ENCODE peak calls at places on chromosomes 13 and 19, in eight cellular contexts. G is stimulated activated CD8-positive, alpha-beta memory T cell treated with anti-CD3 and anti-CD28 coated beads, Interleukin-4, amount 100 ng/mL, for 24 hours; V is T1000; N is AG08395; M is heart left ventricle; Z is anterior cingulate cortex; R is fibroblast of the aortic adventitia; A is lower leg skin. F is an unnamed sample.
A peak's percentile ranks its signal among the peaks of the same experiment; 100 is the strongest.

GRCh38 chr13:70842062-70842644 is 733.9 kb upstream of the KLHL1 start:
- DNase-seq in G (no peak), V (no peak), N (no peak), M (no peak), Z (no peak), R (no peak), A (no peak), F (no peak)

GRCh38 chr13:40483601-40484000 is 182.8 kb downstream of the FOXO1 start:
- DNase-seq in G (no peak), V (no peak), N (no peak), M (peak; percentile 69), Z (peak; percentile 35), R (no peak), A (no peak), F (no peak)

GRCh38 chr13:37918116-37919100 is 48.8 kb upstream of the TRPC4 start:
- DNase-seq in G (no peak), V (no peak), N (no peak), M (no peak), Z (no peak), R (peak; percentile 6), A (no peak), F (no peak)

GRCh38 chr19:55418185-55418584 is 10.6 kb upstream of the UBE2S start:
- DNase-seq in G (no peak), V (peak; percentile 63), N (peak; percentile 90), M (no peak), Z (peak; percentile 35), R (peak; percentile 90), A (peak; percentile 30), F (peak; percentile 52)

GRCh38 chr13:93881418-93881817 is 598.1 kb downstream of the DCT start:
- DNase-seq in G (no peak), V (no peak), N (no peak), M (no peak), Z (no peak), R (no peak), A (no peak), F (no peak)

GRCh38 chr13:21005193-21005592 is 56.2 kb downstream of the LATS2 start:
- DNase-seq in G (no peak), V (no peak), N (no peak), M (no peak), Z (no peak), R (no peak), A (no peak), F (no peak)

GRCh38 chr13:29472317-29472961 is 123.0 kb downstream of the SLC7A1 start:
- DNase-seq in G (peak; percentile 42), V (no peak), N (peak; percentile 69), M (peak; percentile 39), Z (no peak), R (peak; percentile 70), A (no peak), F (no peak)

GRCh38 chr13:19862511-19863313 is 737 bp downstream of the ZMYM5 start:
- DNase-seq in G (no peak), V (no peak), N (peak; percentile 12), M (peak; percentile 28), Z (peak; percentile 58), R (peak; percentile 30), A (peak; percentile 27), F (no peak)

GRCh38 chr13:113161433-113161832 is 3.0 kb downstream of the PROZ start:
- DNase-seq in G (no peak), V (no peak), N (no peak), M (no peak), Z (no peak), R (no peak), A (no peak), F (peak; percentile 46)

GRCh38 chr13:20188649-20189553 is 3.8 kb downstream of the GJB2 start:
- DNase-seq in G (no peak), V (no peak), N (no peak), M (no peak), Z (no peak), R (no peak), A (no peak), F (peak; percentile 69)

GRCh38 chr13:28613562-28613961 is 45.4 kb upstream of the POMP start:
- DNase-seq in G (no peak), V (no peak), N (no peak), M (no peak), Z (no peak), R (no peak), A (no peak), F (no peak)

GRCh38 chr13:111492958-111493357 is 172.5 kb downstream of the TEX29 start:
- DNase-seq in G (no peak), V (no peak), N (no peak), M (no peak), Z (no peak), R (no peak), A (no peak), F (no peak)